ENCODE peak calls at places on chromosomes 1 and 21, in four cellular contexts. E is HS-5, J is HCEC 1CT, M is kidney tubule cell. S is an unnamed sample.

GRCh38 chr1:197677313-197677712 is 98.0 kb downstream of the DENND1B start:
- DNase-seq in E (no peak), J (no peak), M (no peak), S (no peak)

GRCh38 chr1:115670476-115671175 is 28.9 kb downstream of the VANGL1 start:
- DNase-seq in E (no peak), J (no peak), M (no peak), S (no peak)

GRCh38 chr1:151992345-151993083 is 1.1 kb downstream of the S100A10 start:
- DNase-seq in E (peak; percentile 98), J (peak; percentile 92), M (peak; percentile 100), S (peak; percentile 82)

GRCh38 chr1:244917271-244917670 is 52.9 kb upstream of the HNRNPU start:
- DNase-seq in E (no peak), J (no peak), M (no peak), S (no peak)

GRCh38 chr1:155729031-155729898 is 40.4 kb downstream of the DAP3 start:
- DNase-seq in E (peak; percentile 6), J (peak; percentile 52), M (peak; percentile 56), S (no peak)

GRCh38 chr1:24338447-24338846 is 19.3 kb downstream of the GRHL3 start:
- DNase-seq in E (no peak), J (no peak), M (no peak), S (no peak)

GRCh38 chr21:35275776-35276175 is 226.7 kb upstream of the RUNX1 start:
- DNase-seq in E (no peak), J (no peak), M (no peak), S (no peak)

GRCh38 chr21:16942703-16943102 is 570.1 kb upstream of the CXADR start:
- DNase-seq in E (peak; percentile 11), J (no peak), M (peak; percentile 23), S (no peak)

GRCh38 chr21:46051379-46051770 is 46.5 kb upstream of the COL6A2 start:
- DNase-seq in E (no peak), J (no peak), M (no peak), S (no peak)

GRCh38 chr21:21102874-21103273 is 104.7 kb downstream of the NCAM2 start:
- DNase-seq in E (no peak), J (no peak), M (no peak), S (no peak)

GRCh38 chr21:14097881-14098499 is 112.8 kb downstream of the LIPI start:
- DNase-seq in E (no peak), J (no peak), M (no peak), S (no peak)

GRCh38 chr1:160070243-160071163 is 543 bp upstream of the KCNJ10 start:
- DNase-seq in E (peak; percentile 29), J (no peak), M (peak; percentile 57), S (no peak)

GRCh38 chr21:46325073-46325912 is 1.3 kb downstream of the PCNT start:
- DNase-seq in E (no peak), J (peak; percentile 37), M (peak; percentile 55), S (no peak)

GRCh38 chr1:3819626-3820245 is 23.4 kb upstream of the LRRC47 start:
- DNase-seq in E (no peak), J (no peak), M (no peak), S (no peak)

GRCh38 chr1:86957206-86957605 is 42.8 kb downstream of the HS2ST1 start:
- DNase-seq in E (no peak), J (no peak), M (no peak), S (no peak)

GRCh38 chr1:161382214-161383019 is 14.7 kb upstream of the CFAP126 start:
- DNase-seq in E (peak; percentile 73), J (peak; percentile 76), M (peak; percentile 80), S (peak; percentile 11)

GRCh38 chr1:93670141-93670540 is 11.5 kb downstream of the BCAR3 start:
- DNase-seq in E (peak; percentile 30), J (peak; percentile 79), M (peak; percentile 86), S (no peak)

S was measured in BJ.